ENCODE peak calls at places on chromosome 7, in four cellular contexts. S is sigmoid colon, J is heart left ventricle, W is IMR-90. V is an unnamed sample.

GRCh38 chr7:80558116-80558515 is 46.3 kb upstream of the GNAT3 start:
- DNase-seq in S (no peak), J (no peak), W (no peak), V (no peak)

GRCh38 chr7:68258569-68258968 is 1261.9 kb downstream of the TYW1 start:
- DNase-seq in S (no peak), J (no peak), W (no peak), V (no peak)

GRCh38 chr7:95046494-95047240 is 139.3 kb downstream of the PPP1R9A start:
- DNase-seq in S (no peak), J (no peak), W (no peak), V (no peak)

GRCh38 chr7:157160433-157160832 is 21.7 kb downstream of the UBE3C start:
- DNase-seq in S (no peak), J (no peak), W (no peak), V (no peak)

GRCh38 chr7:43559171-43559938 is 23.6 kb upstream of the STK17A start:
- DNase-seq in S (no peak), J (no peak), W (no peak), V (no peak)

GRCh38 chr7:127983804-127984332 is 47.4 kb downstream of the LRRC4 start:
- DNase-seq in S (no peak), J (no peak), W (peak; percentile 24), V (no peak)

GRCh38 chr7:1770331-1770730 is 100.3 kb downstream of the ELFN1 start:
- DNase-seq in S (no peak), J (no peak), W (no peak), V (no peak)

GRCh38 chr7:108094933-108095710 is 35.0 kb downstream of the LAMB4 start:
- DNase-seq in S (peak; percentile 88), J (peak; percentile 25), W (peak; percentile 91), V (peak; percentile 78)

GRCh38 chr7:70568674-70569334 is 563.1 kb upstream of the GALNT17 start:
- DNase-seq in S (no peak), J (peak; percentile 35), W (no peak), V (no peak)

GRCh38 chr7:156827587-156828203 is 65.3 kb downstream of the LMBR1 start:
- DNase-seq in S (no peak), J (no peak), W (peak; percentile 46), V (no peak)

GRCh38 chr7:19118896-19119301 is 1.5 kb upstream of the TWIST1 start:
- DNase-seq in S (no peak), J (no peak), W (no peak), V (no peak)

GRCh38 chr7:24378871-24379608 is 95.0 kb downstream of the NPY start:
- DNase-seq in S (no peak), J (no peak), W (peak; percentile 50), V (no peak)

GRCh38 chr7:128076831-128077271 is 45.6 kb upstream of the LRRC4 start:
- DNase-seq in S (peak; percentile 85), J (peak; percentile 38), W (no peak), V (no peak)

GRCh38 chr7:55185321-55185802 is 166.5 kb downstream of the EGFR start:
- DNase-seq in S (no peak), J (no peak), W (peak; percentile 35), V (peak; percentile 65)

GRCh38 chr7:5482020-5482498 is 58.4 kb upstream of the TNRC18 start:
- DNase-seq in S (no peak), J (no peak), W (no peak), V (no peak)

GRCh38 chr7:37285701-37286475 is 162.8 kb downstream of the ELMO1 start:
- DNase-seq in S (no peak), J (peak; percentile 39), W (no peak), V (no peak)

GRCh38 chr7:23106491-23106800 is 861 bp downstream of the KLHL7 start:
- DNase-seq in S (no peak), J (no peak), W (no peak), V (no peak)

GRCh38 chr7:96789914-96790313 is 80.3 kb upstream of the SEM1 start:
- DNase-seq in S (no peak), J (no peak), W (no peak), V (no peak)

GRCh38 chr7:107998660-107999480 is 4.1 kb downstream of the LAMB1 start:
- DNase-seq in S (no peak), J (no peak), W (no peak), V (no peak)

GRCh38 chr7:33487998-33488682 is 358.8 kb downstream of the BBS9 start:
- DNase-seq in S (no peak), J (no peak), W (no peak), V (no peak)

GRCh38 chr7:70640266-70640833 is 491.6 kb upstream of the GALNT17 start:
- DNase-seq in S (no peak), J (no peak), W (peak; percentile 87), V (no peak)

GRCh38 chr7:153405704-153406485 is 646.3 kb upstream of the DPP6 start:
- DNase-seq in S (no peak), J (no peak), W (no peak), V (no peak)

GRCh38 chr7:47852330-47853245 is 95.7 kb downstream of the PKD1L1 start:
- DNase-seq in S (no peak), J (no peak), W (no peak), V (no peak)

GRCh38 chr7:34339061-34339526 is 318.9 kb upstream of the NPSR1 start:
- DNase-seq in S (no peak), J (no peak), W (no peak), V (no peak)

GRCh38 chr7:89857767-89858166 is 296.5 kb upstream of the STEAP1 start:
- DNase-seq in S (no peak), J (no peak), W (no peak), V (no peak)

GRCh38 chr7:33550363-33550762 is 355.0 kb upstream of the BMPER start:
- DNase-seq in S (no peak), J (no peak), W (no peak), V (no peak)

GRCh38 chr7:105978035-105978434 is 15.0 kb downstream of the CDHR3 start:
- DNase-seq in S (no peak), J (peak; percentile 33), W (no peak), V (peak; percentile 39)

GRCh38 chr7:84528756-84529479 is 334.3 kb upstream of the SEMA3A start:
- DNase-seq in S (no peak), J (no peak), W (no peak), V (no peak)

GRCh38 chr7:84529480-84530205 is 335.1 kb upstream of the SEMA3A start:
- DNase-seq in S (no peak), J (no peak), W (peak; percentile 83), V (no peak)

DNA sequence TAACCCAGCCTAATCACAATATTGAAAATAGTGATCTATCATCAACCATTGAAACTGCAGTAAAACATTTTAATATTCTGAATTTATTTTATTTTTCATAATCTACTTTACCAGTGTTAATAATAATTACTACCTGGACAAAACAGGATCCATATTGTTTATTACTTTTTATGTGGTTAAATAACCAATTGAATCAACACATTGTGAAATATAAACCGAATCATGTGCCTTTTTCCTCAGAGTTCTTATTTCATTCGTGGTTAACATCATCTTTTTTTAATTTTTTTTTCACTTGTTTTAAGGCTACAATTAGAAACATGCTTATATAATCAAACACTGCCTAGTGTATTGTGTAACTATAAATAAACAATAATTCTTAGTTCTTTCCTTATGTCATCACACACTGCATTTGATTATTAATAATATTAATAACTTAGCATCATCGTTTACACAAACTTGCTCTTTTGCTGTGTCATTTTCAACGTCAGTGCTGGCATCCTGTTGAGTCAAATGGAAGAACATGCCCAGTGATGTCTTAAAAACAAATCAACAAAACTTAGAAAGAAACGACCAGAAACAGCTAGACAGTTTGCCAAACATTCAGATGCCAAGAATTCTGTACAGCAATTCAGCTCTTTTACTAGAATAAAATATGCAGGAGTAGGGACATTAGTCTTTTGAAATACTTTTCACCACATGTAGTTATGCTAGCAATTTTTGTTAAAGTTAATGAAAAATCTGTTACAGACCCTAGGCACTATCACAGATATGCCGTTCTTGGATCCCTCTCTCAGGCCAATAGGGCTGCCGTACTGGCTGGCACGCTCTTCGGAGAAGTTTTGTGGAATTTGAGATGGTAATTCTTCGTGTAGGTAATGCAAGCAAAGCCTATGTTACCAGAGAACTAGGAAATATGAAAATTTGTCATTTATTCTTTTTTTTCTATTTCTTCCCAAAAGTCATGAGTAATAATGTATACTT is 330.4 kb upstream of the SEMA3A start:
- DNase-seq in S (peak; percentile 57), J (no peak), W (peak; percentile 88), V (peak; percentile 59)
- H3K4me3 ChIP-seq in S (no peak overlapping the region), J (no peak overlapping the region), W (no peak overlapping the region), V (no peak overlapping the region)

GRCh38 chr7:100568176-100568935 is 5.3 kb downstream of the SAP25 start:
- DNase-seq in S (no peak), J (no peak), W (no peak), V (no peak)
- TF ChIP-seq POLR2A in S (no peak), J (no peak), W (no peak), V (no peak)

DNA sequence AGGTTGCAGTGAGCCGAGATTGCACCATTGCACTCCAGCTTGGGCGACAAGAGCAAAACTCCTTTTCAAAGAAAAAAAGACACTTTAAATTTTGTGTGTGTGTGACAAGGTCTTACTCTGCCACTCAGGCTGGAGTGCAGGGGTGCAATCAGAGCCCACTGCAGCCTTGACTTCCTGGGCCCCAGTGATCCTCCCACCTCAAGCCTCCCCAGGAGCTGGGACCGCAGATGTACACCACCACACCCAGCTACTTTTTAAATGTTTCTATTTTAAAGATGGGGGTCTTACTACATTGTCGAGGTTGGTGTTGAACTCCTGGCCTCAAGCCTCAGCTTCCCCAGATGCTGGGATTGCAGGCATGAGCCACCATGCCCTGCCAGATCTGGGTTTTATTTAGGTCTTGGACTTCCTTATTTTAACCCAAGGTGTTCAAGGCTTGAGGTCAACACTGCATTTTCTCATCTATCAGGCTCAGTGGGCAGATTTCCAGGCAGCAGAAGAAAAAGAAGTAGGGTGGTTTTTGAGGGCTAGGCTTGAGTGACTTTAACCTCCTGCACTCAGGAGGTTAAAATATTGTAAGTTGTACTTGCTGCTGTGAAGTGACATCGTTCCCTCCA is 71.6 kb downstream of the CARD11 start:
- DNase-seq in S (peak; percentile 26), J (no peak), W (no peak), V (no peak)
- H3K4me3 ChIP-seq in S (no peak overlapping the region), J (no peak overlapping the region), W (no peak overlapping the region), V (no peak overlapping the region)

GRCh38 chr7:150451097-150451793 is 815 bp downstream of the GIMAP8 start:
- DNase-seq in S (peak; percentile 78), J (peak; percentile 63), W (no peak), V (no peak)

GRCh38 chr7:150453892-150454291 is 3.5 kb downstream of the GIMAP8 start:
- DNase-seq in S (no peak), J (no peak), W (no peak), V (peak; percentile 6)

GRCh38 chr7:150450491-150450992 is at the start of gene GIMAP8:
- DNase-seq in S (peak; percentile 80), J (peak; percentile 82), W (no peak), V (peak; percentile 37)

GRCh38 chr7:150453186-150453585 is 2.8 kb downstream of the GIMAP8 start:
- DNase-seq in S (no peak), J (no peak), W (no peak), V (peak; percentile 6)

DNA sequence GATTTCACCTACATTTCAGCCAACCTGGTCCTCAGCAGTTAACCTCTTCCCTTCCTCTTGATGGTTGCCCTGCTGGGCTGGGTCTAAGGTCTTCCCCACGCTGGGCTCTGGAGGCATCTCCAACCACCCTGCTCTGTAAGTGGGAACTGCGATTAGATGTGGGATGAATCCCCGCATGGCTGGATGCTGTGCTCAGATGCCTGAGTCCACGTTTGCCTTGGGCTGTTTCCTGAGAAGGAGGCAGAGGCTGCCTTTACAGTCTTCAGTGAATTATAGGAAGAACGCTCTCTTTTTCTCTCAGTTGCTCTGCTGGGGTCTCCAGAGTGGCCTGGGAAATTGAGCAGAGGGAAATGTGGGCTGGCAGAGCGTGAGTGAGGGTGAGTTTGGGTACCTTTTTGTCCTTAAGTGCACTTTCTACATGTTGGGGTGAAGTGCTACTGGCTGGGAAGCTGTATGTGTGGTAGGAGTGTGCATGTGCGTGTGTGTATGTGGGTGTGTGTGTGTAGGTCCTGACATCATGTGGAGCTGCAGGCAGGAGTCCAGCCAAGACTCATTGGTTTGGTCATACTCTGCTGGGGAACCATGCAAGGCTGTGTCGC is 1.5 kb downstream of the GIMAP8 start:
- DNase-seq in S (no peak), J (peak; percentile 50), W (no peak), V (peak; percentile 24)
- TF ChIP-seq POLR2A in S (no peak), J (no peak), W (no peak), V (no peak)

GRCh38 chr7:87877641-87878040 is 1.3 kb downstream of the DBF4 start:
- DNase-seq in S (no peak), J (no peak), W (no peak), V (no peak)
- H3K4me3 ChIP-seq in S (peak overlapping the region; percentile 88), J (peak overlapping the region; percentile 94), W (peak overlapping the region; percentile 61), V (no peak overlapping the region)

V was measured in lower leg skin.